ENCODE peak calls at places on chromosomes 11 and 22, in eight cellular contexts. T is ovary; E is transverse colon; P is hepatic stellate cell; B is mammary epithelial cell; Q is activated naive CD4-positive, alpha-beta T cell; O is bronchial epithelial cell; J is RWPE1. F is an unnamed sample.

GRCh38 chr11:116052603-116053537 is 548.7 kb upstream of the CADM1 start:
- DNase-seq in T (no peak), E (no peak), P (no peak), B (no peak), Q (no peak), O (no peak), J (no peak), F (no peak)

GRCh38 chr11:69640260-69640994 is 529 bp upstream of the CCND1 start:
- DNase-seq in T (no peak), E (peak; percentile 49), P (no peak), B (peak; percentile 52), Q (no peak), O (no peak), J (no peak), F (no peak)

GRCh38 chr11:124892750-124893454 is 4.8 kb downstream of the ROBO4 start:
- DNase-seq in T (no peak), E (no peak), P (peak; percentile 1), B (no peak), Q (no peak), O (no peak), J (no peak), F (no peak)

GRCh38 chr22:19757140-19757984 is 3.2 kb upstream of the TBX1 start:
- DNase-seq in T (no peak), E (peak; percentile 16), P (no peak), B (no peak), Q (no peak), O (no peak), J (no peak), F (peak; percentile 35)

GRCh38 chr11:28822596-28822995 is 714.4 kb downstream of the METTL15 start:
- DNase-seq in T (no peak), E (no peak), P (no peak), B (peak; percentile 17), Q (no peak), O (peak; percentile 66), J (no peak), F (no peak)

GRCh38 chr11:109654091-109654490 is 232.1 kb downstream of the C11orf87 start:
- DNase-seq in T (no peak), E (no peak), P (no peak), B (peak; percentile 26), Q (no peak), O (peak; percentile 58), J (no peak), F (no peak)

GRCh38 chr11:35545604-35546003 is 20.2 kb upstream of the PAMR1 start:
- DNase-seq in T (no peak), E (no peak), P (no peak), B (no peak), Q (no peak), O (no peak), J (no peak), F (no peak)

GRCh38 chr11:91947215-91947614 is 277.4 kb upstream of the FAT3 start:
- DNase-seq in T (no peak), E (no peak), P (no peak), B (peak; percentile 67), Q (no peak), O (peak; percentile 4), J (peak; percentile 49), F (peak; percentile 67)

GRCh38 chr11:68373810-68374501 is 61.6 kb downstream of the LRP5 start:
- DNase-seq in T (no peak), E (peak; percentile 58), P (peak; percentile 85), B (no peak), Q (no peak), O (no peak), J (no peak), F (peak; percentile 41)

GRCh38 chr22:43186272-43187170 is at the start of gene TTLL12:
- DNase-seq in T (peak; percentile 52), E (peak; percentile 56), P (peak; percentile 78), B (peak; percentile 27), Q (no peak), O (no peak), J (peak; percentile 63), F (peak; percentile 82)

GRCh38 chr11:14213006-14213405 is 146.0 kb downstream of the RRAS2 start:
- DNase-seq in T (no peak), E (no peak), P (no peak), B (no peak), Q (no peak), O (no peak), J (no peak), F (no peak)

GRCh38 chr22:31271485-31271884 is 20.8 kb downstream of the PIK3IP1 start:
- DNase-seq in T (no peak), E (no peak), P (no peak), B (no peak), Q (no peak), O (no peak), J (no peak), F (no peak)

GRCh38 chr22:28034760-28035401 is 115.8 kb upstream of the PITPNB start:
- DNase-seq in T (peak; percentile 86), E (peak; percentile 41), P (no peak), B (no peak), Q (no peak), O (no peak), J (no peak), F (peak; percentile 24)

GRCh38 chr11:65539401-65540289 is 14.8 kb downstream of the SCYL1 start:
- DNase-seq in T (no peak), E (peak; percentile 89), P (no peak), B (peak; percentile 60), Q (no peak), O (peak; percentile 37), J (peak; percentile 80), F (no peak)

GRCh38 chr22:49149721-49150608 is 677.7 kb downstream of the BRD1 start:
- DNase-seq in T (no peak), E (no peak), P (no peak), B (no peak), Q (no peak), O (no peak), J (no peak), F (no peak)

GRCh38 chr11:7347611-7348431 is 96.1 kb downstream of the SYT9 start:
- DNase-seq in T (no peak), E (no peak), P (no peak), B (no peak), Q (no peak), O (no peak), J (no peak), F (no peak)

GRCh38 chr22:29268511-29269229 is 602 bp downstream of the EWSR1 start:
- DNase-seq in T (peak; percentile 73), E (peak; percentile 60), P (peak; percentile 66), B (peak; percentile 26), Q (peak; percentile 37), O (peak; percentile 20), J (peak; percentile 32), F (peak; percentile 72)

GRCh38 chr22:20015971-20016733 is 471 bp downstream of the ARVCF start:
- DNase-seq in T (no peak), E (peak; percentile 33), P (no peak), B (no peak), Q (no peak), O (no peak), J (no peak), F (no peak)

GRCh38 chr11:10309163-10310093 is 4.6 kb downstream of the ADM start:
- DNase-seq in T (peak; percentile 55), E (peak; percentile 76), P (peak; percentile 32), B (peak; percentile 85), Q (no peak), O (peak; percentile 93), J (peak; percentile 64), F (no peak)

GRCh38 chr11:35227551-35228341 is 88.8 kb downstream of the CD44 start:
- DNase-seq in T (no peak), E (no peak), P (no peak), B (no peak), Q (no peak), O (peak; percentile 35), J (no peak), F (peak; percentile 7)

GRCh38 chr22:33038131-33038772 is 19.9 kb downstream of the SYN3 start:
- DNase-seq in T (no peak), E (no peak), P (no peak), B (peak; percentile 27), Q (no peak), O (no peak), J (no peak), F (peak; percentile 34)

GRCh38 chr11:44805152-44805461 is 78.3 kb downstream of the TSPAN18 start:
- DNase-seq in T (no peak), E (no peak), P (no peak), B (no peak), Q (no peak), O (no peak), J (no peak), F (no peak)

GRCh38 chr11:73221451-73221850 is 3.4 kb downstream of the P2RY2 start:
- DNase-seq in T (no peak), E (no peak), P (no peak), B (no peak), Q (no peak), O (no peak), J (no peak), F (no peak)

GRCh38 chr11:13963949-13964770 is 1.6 kb downstream of the SPON1 start:
- DNase-seq in T (no peak), E (peak; percentile 62), P (no peak), B (no peak), Q (no peak), O (no peak), J (peak; percentile 13), F (no peak)

GRCh38 chr22:36385491-36386350 is 2.0 kb downstream of the MYH9 start:
- DNase-seq in T (no peak), E (peak; percentile 61), P (no peak), B (peak; percentile 93), Q (no peak), O (peak; percentile 86), J (peak; percentile 82), F (peak; percentile 34)

GRCh38 chr22:40690370-40690769 is 11.1 kb downstream of the MCHR1 start:
- DNase-seq in T (no peak), E (no peak), P (no peak), B (no peak), Q (no peak), O (no peak), J (no peak), F (no peak)

GRCh38 chr11:64003807-64004589 is 17.8 kb downstream of the OTUB1 start:
- DNase-seq in T (no peak), E (no peak), P (no peak), B (no peak), Q (no peak), O (no peak), J (no peak), F (no peak)

GRCh38 chr11:2759228-2760195 is 59.7 kb upstream of the KCNQ1OT1 start:
- DNase-seq in T (peak; percentile 7), E (peak; percentile 5), P (no peak), B (no peak), Q (no peak), O (no peak), J (no peak), F (no peak)

GRCh38 chr11:29296680-29297079 is 720.1 kb downstream of the KCNA4 start:
- DNase-seq in T (no peak), E (no peak), P (no peak), B (no peak), Q (no peak), O (no peak), J (no peak), F (no peak)

GRCh38 chr11:98732947-98733346 is 287.8 kb upstream of the CNTN5 start:
- DNase-seq in T (no peak), E (no peak), P (no peak), B (no peak), Q (no peak), O (peak; percentile 1), J (no peak), F (no peak)

GRCh38 chr11:117657801-117658200 is 139.2 kb downstream of the DSCAML1 start:
- DNase-seq in T (no peak), E (no peak), P (no peak), B (no peak), Q (no peak), O (no peak), J (no peak), F (no peak)

GRCh38 chr22:44543781-44544181 is 45.7 kb upstream of the RTL6 start:
- DNase-seq in T (no peak), E (no peak), P (peak; percentile 35), B (no peak), Q (no peak), O (no peak), J (no peak), F (no peak)